ENCODE peak calls at places on chromosomes 16 and 17, in eight cellular contexts. A is epithelial cell of proximal tubule; T is CD8-positive, alpha-beta memory T cell; Y is PC-9; Z is heart right ventricle; V is fibroblast of lung; K is fibroblast of mammary gland; E is fibroblast of pulmonary artery. P is an unnamed sample.

GRCh38 chr17:47316316-47316715 is 7.4 kb upstream of the EFCAB13 start:
- DNase-seq in A (no peak), T (no peak), Y (no peak), Z (no peak), V (peak; percentile 67), K (peak; percentile 87), E (peak; percentile 54), P (no peak)

GRCh38 chr16:89369266-89369895 is 121.0 kb downstream of the ANKRD11 start:
- DNase-seq in A (no peak), T (no peak), Y (no peak), Z (no peak), V (no peak), K (no peak), E (no peak), P (no peak)

GRCh38 chr16:46932802-46933201 is 40.7 kb downstream of the DNAJA2 start:
- DNase-seq in A (no peak), T (no peak), Y (no peak), Z (no peak), V (no peak), K (no peak), E (no peak), P (no peak)

GRCh38 chr16:4800290-4801041 is 2.0 kb downstream of the ROGDI start:
- DNase-seq in A (no peak), T (no peak), Y (no peak), Z (peak; percentile 61), V (no peak), K (no peak), E (no peak), P (no peak)

GRCh38 chr16:88646345-88647034 is 4.4 kb downstream of the CYBA start:
- DNase-seq in A (no peak), T (no peak), Y (no peak), Z (no peak), V (no peak), K (no peak), E (no peak), P (no peak)

GRCh38 chr16:52318259-52319008 is 228.5 kb downstream of the TOX3 start:
- DNase-seq in A (no peak), T (no peak), Y (no peak), Z (no peak), V (no peak), K (no peak), E (no peak), P (no peak)

GRCh38 chr16:89971495-89972243 is 23.1 kb downstream of the DEF8 start:
- DNase-seq in A (no peak), T (peak; percentile 54), Y (no peak), Z (no peak), V (no peak), K (peak; percentile 10), E (peak; percentile 3), P (no peak)

GRCh38 chr16:19835989-19836421 is 48.6 kb downstream of the GPRC5B start:
- DNase-seq in A (no peak), T (no peak), Y (no peak), Z (no peak), V (peak; percentile 24), K (peak; percentile 67), E (peak; percentile 36), P (no peak)

GRCh38 chr17:17876959-17877547 is 40.3 kb upstream of the SREBF1 start:
- DNase-seq in A (no peak), T (no peak), Y (no peak), Z (peak; percentile 50), V (peak; percentile 71), K (peak; percentile 47), E (peak; percentile 71), P (no peak)

GRCh38 chr16:66426112-66427035 is 721 bp upstream of the BEAN1 start:
- DNase-seq in A (no peak), T (no peak), Y (no peak), Z (no peak), V (no peak), K (no peak), E (no peak), P (no peak)

GRCh38 chr16:66428682-66429251 is 1.7 kb downstream of the BEAN1 start:
- DNase-seq in A (no peak), T (no peak), Y (no peak), Z (no peak), V (no peak), K (no peak), E (no peak), P (no peak)

GRCh38 chr16:66427871-66428681 is 981 bp downstream of the BEAN1 start:
- DNase-seq in A (no peak), T (no peak), Y (no peak), Z (no peak), V (no peak), K (no peak), E (no peak), P (no peak)

GRCh38 chr16:66427036-66427446 is at the start of gene BEAN1:
- DNase-seq in A (no peak), T (no peak), Y (no peak), Z (no peak), V (no peak), K (no peak), E (no peak), P (no peak)

DNA sequence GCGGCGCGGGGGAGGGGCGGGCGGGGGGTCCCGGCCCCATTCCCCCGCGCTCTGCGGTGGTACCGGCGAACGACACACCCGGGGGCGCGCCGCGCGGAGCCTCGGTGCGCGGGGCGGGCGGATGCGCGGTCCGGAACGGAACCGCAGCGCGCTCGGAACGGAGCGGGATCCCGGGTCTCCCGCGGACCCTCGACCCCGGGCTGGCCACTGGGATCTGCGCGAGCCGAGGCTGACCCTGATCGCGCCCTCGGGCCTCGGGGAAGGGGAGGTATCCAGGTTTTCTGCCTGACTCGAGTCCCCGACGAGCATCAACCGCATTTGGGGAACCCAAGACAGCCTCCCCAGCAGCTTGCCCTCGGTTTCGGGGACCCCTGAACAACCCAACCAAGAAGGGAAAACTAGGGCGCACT is 361 bp downstream of the BEAN1 start:
- DNase-seq in A (no peak), T (no peak), Y (no peak), Z (no peak), V (no peak), K (no peak), E (no peak), P (no peak)
- H3K4me3 ChIP-seq in A (peak overlapping the region; percentile 66), T (peak overlapping the region; percentile 15), Y (no peak overlapping the region), Z (peak overlapping the region; percentile 61), V (no peak overlapping the region), K (peak overlapping the region; percentile 34), E (peak overlapping the region; percentile 31), P (peak overlapping the region; percentile 42)

DNA sequence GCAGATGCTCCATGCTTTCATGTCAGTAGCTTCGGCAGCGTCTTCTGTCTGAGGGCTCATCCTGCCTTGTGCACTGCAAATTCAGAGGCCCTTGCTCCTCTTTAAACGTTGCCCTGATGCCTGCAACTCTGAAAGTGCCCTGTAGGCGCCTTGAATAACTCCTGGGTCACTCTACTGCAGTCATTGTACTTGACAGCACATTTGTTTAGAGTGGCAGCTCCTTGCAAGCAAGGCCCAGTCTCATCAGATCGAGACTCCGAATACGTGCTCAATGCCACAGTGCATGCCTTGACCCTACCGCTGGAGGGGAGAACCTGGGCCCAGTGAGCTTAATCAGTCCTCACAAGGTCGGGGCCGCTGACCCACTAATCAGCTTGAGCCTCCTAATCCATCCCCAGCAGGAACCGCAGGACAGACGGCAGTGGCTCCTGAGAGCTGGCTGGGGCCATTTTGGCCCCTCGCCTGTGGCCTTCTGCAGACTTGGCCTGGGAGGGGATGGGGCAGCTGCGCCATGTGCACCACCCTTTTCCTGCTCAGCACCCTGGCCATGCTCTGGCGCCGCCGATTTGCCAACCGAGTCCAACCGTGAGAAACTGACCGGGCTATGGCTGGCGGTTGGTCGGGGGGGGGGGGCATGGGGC is at the start of gene PRCD:
- DNase-seq in A (no peak), T (no peak), Y (no peak), Z (no peak), V (no peak), K (no peak), E (no peak), P (no peak)
- H3K4me3 ChIP-seq in A (peak within 1 kb of the TSS; percentile 56), T (no peak within 1 kb of the TSS), Y (peak within 1 kb of the TSS; percentile 38), Z (peak within 1 kb of the TSS; percentile 64), V (peak within 1 kb of the TSS; percentile 21), K (peak within 1 kb of the TSS; percentile 36), E (peak within 1 kb of the TSS; percentile 73), P (peak within 1 kb of the TSS; percentile 23)

DNA sequence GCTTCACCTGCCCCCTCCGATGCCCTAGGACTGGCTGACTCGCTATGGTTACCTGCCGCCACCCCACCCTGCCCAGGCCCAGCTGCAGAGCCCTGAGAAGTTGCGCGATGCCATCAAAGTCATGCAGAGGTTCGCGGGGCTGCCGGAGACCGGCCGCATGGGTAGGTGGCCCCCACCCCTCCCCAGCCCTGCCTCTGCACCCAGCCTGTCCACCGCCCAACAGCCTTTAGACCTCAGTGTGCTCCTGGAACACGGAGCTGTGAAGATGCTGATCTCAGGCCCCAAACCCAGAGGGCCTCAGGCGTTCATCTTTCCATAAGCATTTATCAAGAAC is 993 bp downstream of the MMP25 start:
- DNase-seq in A (no peak), T (no peak), Y (no peak), Z (no peak), V (no peak), K (no peak), E (no peak), P (no peak)
- H3K4me3 ChIP-seq in A (no peak overlapping the region), T (no peak overlapping the region), Y (no peak overlapping the region), Z (no peak overlapping the region), V (no peak overlapping the region), K (no peak overlapping the region), E (no peak overlapping the region), P (no peak overlapping the region)

GRCh38 chr16:67036323-67036741 is 7.4 kb downstream of the CBFB start:
- DNase-seq in A (no peak), T (no peak), Y (no peak), Z (no peak), V (no peak), K (peak; percentile 49), E (no peak), P (no peak)
- H3K4me3 ChIP-seq in A (no peak overlapping the region), T (no peak overlapping the region), Y (no peak overlapping the region), Z (no peak overlapping the region), V (no peak overlapping the region), K (no peak overlapping the region), E (no peak overlapping the region), P (no peak overlapping the region)

GRCh38 chr16:83058376-83058775 is 431.6 kb downstream of the CDH13 start:
- DNase-seq in A (no peak), T (no peak), Y (no peak), Z (no peak), V (no peak), K (no peak), E (no peak), P (no peak)
- H3K4me3 ChIP-seq in A (no peak overlapping the region), T (no peak overlapping the region), Y (no peak overlapping the region), Z (no peak overlapping the region), V (no peak overlapping the region), K (no peak overlapping the region), E (no peak overlapping the region), P (no peak overlapping the region)

P was measured in kidney epithelial cell.